ENCODE peak calls at places on chromosomes 3 and 15, in four cellular contexts. Z, V, I and F are unnamed samples.

GRCh38 chr15:70566047-70566835 is 197.1 kb downstream of the UACA start:
- DNase-seq in Z (no peak), V (no peak), I (no peak), F (no peak)

GRCh38 chr3:127697531-127698240 is 24.9 kb downstream of the ABTB1 start:
- DNase-seq in Z (peak), V (peak), I (peak), F (peak)

GRCh38 chr3:49469037-49469875 is 811 bp upstream of the DAG1 start:
- DNase-seq in Z (peak), V (peak), I (no peak), F (peak)

GRCh38 chr15:44340410-44340809 is 51.9 kb downstream of the GOLM2 start:
- DNase-seq in Z (no peak), V (no peak), I (no peak), F (no peak)

GRCh38 chr3:25339220-25339619 is 88.8 kb upstream of the RARB start:
- DNase-seq in Z (no peak), V (no peak), I (no peak), F (no peak)

GRCh38 chr3:10198761-10199688 is 34.3 kb downstream of the IRAK2 start:
- DNase-seq in Z (peak), V (peak), I (peak), F (no peak)

GRCh38 chr15:100468265-100468664 is 60.5 kb downstream of the CERS3 start:
- DNase-seq in Z (no peak), V (no peak), I (no peak), F (no peak)

GRCh38 chr3:182713743-182714517 is 79.4 kb upstream of the ATP11B start:
- DNase-seq in Z (peak), V (peak), I (peak), F (no peak)

GRCh38 chr3:157347577-157348303 is 88.9 kb upstream of the PTX3 start:
- DNase-seq in Z (peak), V (no peak), I (no peak), F (peak)

GRCh38 chr3:2847062-2847841 is 262.9 kb downstream of the IL5RA start:
- DNase-seq in Z (no peak), V (no peak), I (no peak), F (no peak)

GRCh38 chr3:30626443-30627181 is 20.2 kb downstream of the TGFBR2 start:
- DNase-seq in Z (no peak), V (no peak), I (no peak), F (no peak)

GRCh38 chr15:81091889-81092558 is 42.0 kb upstream of the CFAP161 start:
- DNase-seq in Z (peak), V (peak), I (no peak), F (no peak)

DNA sequence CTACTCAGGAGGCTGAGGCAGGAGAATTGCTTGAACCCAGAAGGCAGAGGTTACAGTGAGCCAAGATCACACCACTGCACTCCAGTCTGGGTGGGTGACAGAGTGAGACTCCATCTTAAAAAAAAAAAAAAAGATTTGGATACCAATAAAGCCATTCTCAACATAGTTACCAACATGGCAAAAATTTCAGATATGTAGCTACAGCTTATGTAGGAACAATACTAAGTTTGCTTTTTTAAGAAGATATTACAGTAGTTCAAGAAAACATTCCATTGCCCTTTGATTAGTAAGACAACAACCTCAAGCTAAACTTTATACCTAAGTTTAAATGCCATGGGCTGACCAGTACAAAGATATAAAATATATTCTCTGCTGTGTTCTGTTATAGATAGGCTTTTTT is 34.4 kb downstream of the ZNF106 start:
- DNase-seq in Z (no peak), V (no peak), I (no peak), F (no peak)
- TF ChIP-seq CREB1 in Z (no peak), V (no peak), I (no peak), F (no peak)

GRCh38 chr3:134419966-134420321 is 45.7 kb upstream of the AMOTL2 start:
- DNase-seq in Z (no peak), V (no peak), I (no peak), F (no peak)

GRCh38 chr3:134425943-134426342 is 51.7 kb upstream of the AMOTL2 start:
- DNase-seq in Z (no peak), V (peak), I (no peak), F (no peak)

GRCh38 chr3:134419214-134419965 is 45.1 kb upstream of the AMOTL2 start:
- DNase-seq in Z (no peak), V (peak), I (no peak), F (no peak)

GRCh38 chr3:134426660-134427181 is 52.5 kb upstream of the AMOTL2 start:
- DNase-seq in Z (no peak), V (no peak), I (no peak), F (no peak)

DNA sequence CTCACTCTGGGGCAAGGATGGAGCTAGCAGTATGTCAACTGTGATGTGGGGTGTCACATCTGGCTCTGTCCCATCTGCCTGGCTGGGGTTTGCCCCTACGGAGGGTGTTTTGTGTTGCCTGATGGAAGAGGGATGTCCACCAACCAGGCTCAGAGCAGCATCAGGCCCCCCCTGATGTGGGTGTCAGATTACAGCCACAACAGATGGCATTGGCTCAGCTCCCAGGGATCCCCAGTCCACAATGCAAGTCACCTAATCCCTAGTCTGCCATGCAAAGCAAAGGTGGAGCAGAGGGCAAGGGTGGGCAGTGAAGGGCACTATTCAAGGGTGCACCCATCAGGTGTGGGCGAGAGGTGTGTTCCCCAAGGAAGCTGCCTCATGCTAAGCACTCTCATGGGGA is 48.9 kb upstream of the AMOTL2 start:
- DNase-seq in Z (no peak), V (no peak), I (no peak), F (peak)
- TF ChIP-seq CBFB in Z (no peak), V (no peak), I (no peak), F (no peak)

GRCh38 chr3:142363936-142364467 is 83.8 kb downstream of the XRN1 start:
- DNase-seq in Z (no peak), V (no peak), I (no peak), F (no peak)
- TF ChIP-seq CREB1 in Z (no peak), V (no peak), I (no peak), F (no peak)

GRCh38 chr15:97091093-97091492 is 760.6 kb downstream of the NR2F2 start:
- DNase-seq in Z (no peak), V (no peak), I (no peak), F (no peak)
- TF ChIP-seq CBFB in Z (no peak), V (no peak), I (no peak), F (no peak)